ENCODE peak calls at places on chromosomes 5 and 9, in six cellular contexts. X is A549, Q is uterus, J is M059J, M is heart right ventricle, A is hepatocyte. C is an unnamed sample.

GRCh38 chr5:168608821-168609220 is 29.7 kb upstream of the PANK3 start:
- DNase-seq in X (no peak), Q (no peak), J (no peak), M (no peak), A (no peak), C (no peak)

GRCh38 chr5:15518786-15519185 is 18.8 kb downstream of the FBXL7 start:
- DNase-seq in X (no peak), Q (no peak), J (no peak), M (no peak), A (no peak), C (no peak)

GRCh38 chr9:128703616-128704355 is 1.5 kb downstream of the PKN3 start:
- DNase-seq in X (no peak), Q (peak; percentile 61), J (no peak), M (peak; percentile 69), A (no peak), C (peak; percentile 69)

GRCh38 chr5:115461093-115461492 is 83.5 kb downstream of the FEM1C start:
- DNase-seq in X (no peak), Q (no peak), J (peak; percentile 45), M (no peak), A (no peak), C (no peak)

GRCh38 chr5:58248221-58248620 is 211.7 kb downstream of the PLK2 start:
- DNase-seq in X (no peak), Q (no peak), J (no peak), M (no peak), A (no peak), C (no peak)

GRCh38 chr5:90421136-90421535 is 11.6 kb upstream of the CETN3 start:
- DNase-seq in X (peak; percentile 37), Q (no peak), J (peak; percentile 11), M (no peak), A (peak; percentile 42), C (no peak)

GRCh38 chr5:72956324-72957140 is 691 bp downstream of the FCHO2 start:
- DNase-seq in X (peak; percentile 59), Q (peak; percentile 39), J (peak; percentile 73), M (peak; percentile 50), A (peak; percentile 73), C (peak; percentile 43)

GRCh38 chr9:137716694-137717287 is 98.0 kb downstream of the EHMT1 start:
- DNase-seq in X (no peak), Q (no peak), J (no peak), M (no peak), A (no peak), C (no peak)

GRCh38 chr9:137226338-137227056 is 805 bp upstream of the RNF224 start:
- DNase-seq in X (peak; percentile 52), Q (no peak), J (peak; percentile 84), M (no peak), A (no peak), C (no peak)

C was measured in psoas muscle.